ENCODE peak calls at places on chromosomes 4 and X, in five cellular contexts. L is neural progenitor cell, G is mucosa of descending colon, I is left ventricle myocardium inferior, T is heart left ventricle. E is an unnamed sample.

GRCh38 chr4:99028187-99028586 is 32.7 kb downstream of the METAP1 start:
- DNase-seq in I (no peak), G (no peak), T (no peak), L (no peak), E (no peak)

GRCh38 chr4:112284662-112285411 is 867 bp downstream of the TIFA start:
- DNase-seq in T (peak), G (peak), I (no peak), L (no peak), E (peak)

GRCh38 chr4:168854216-168854921 is 155.7 kb downstream of the CBR4 start:
- DNase-seq in I (peak), T (no peak), G (no peak), L (no peak), E (no peak)

GRCh38 chrX:91434351-91435168 is at the start of gene PABPC5:
- DNase-seq in L (peak), I (peak), T (peak), G (peak), E (peak)

GRCh38 chr4:1961038-1961437 is 47.7 kb downstream of the NELFA start:
- DNase-seq in G (no peak), I (no peak), T (no peak), L (no peak), E (no peak)

GRCh38 chrX:40151211-40152172 is 53.7 kb upstream of the BCOR start:
- DNase-seq in G (peak), L (peak), T (peak), I (no peak), E (no peak)

GRCh38 chr4:30847157-30847556 is 127.0 kb downstream of the PCDH7 start:
- DNase-seq in I (no peak), T (no peak), G (no peak), L (peak), E (no peak)

GRCh38 chr4:71830-72229 is 18.7 kb downstream of the ZNF595 start:
- DNase-seq in I (no peak), L (no peak), T (no peak), G (no peak), E (no peak)

GRCh38 chrX:10111364-10112148 is 45.2 kb upstream of the CLCN4 start:
- DNase-seq in T (no peak), L (no peak), I (peak), G (peak), E (no peak)

GRCh38 chrX:368811-369562 is 17.7 kb downstream of the PPP2R3B start:
- DNase-seq in I (peak), L (peak), G (no peak), T (no peak), E (no peak)

GRCh38 chr4:8318509-8318908 is 49.0 kb downstream of the HTRA3 start:
- DNase-seq in L (no peak), I (no peak), G (no peak), T (no peak), E (peak)

GRCh38 chr4:3689006-3689405 is 77.2 kb upstream of the ADRA2C start:
- DNase-seq in I (no peak), G (no peak), L (no peak), T (peak), E (peak)

GRCh38 chr4:165905405-165906027 is 32.5 kb downstream of the TLL1 start:
- DNase-seq in L (no peak), I (no peak), T (no peak), G (no peak), E (no peak)

GRCh38 chrX:14899607-14900006 is 26.4 kb downstream of the MOSPD2 start:
- DNase-seq in I (no peak), T (no peak), L (no peak), G (no peak), E (no peak)

GRCh38 chr4:3073158-3074077 is 920 bp downstream of the HTT-AS start:
- DNase-seq in I (peak), L (peak), G (no peak), T (peak), E (peak)

GRCh38 chr4:61528595-61528994 is 328.5 kb downstream of the ADGRL3 start:
- DNase-seq in I (no peak), T (no peak), G (no peak), L (no peak), E (no peak)

GRCh38 chrX:11209798-11210197 is 83.4 kb upstream of the AMELX start:
- DNase-seq in I (no peak), T (no peak), L (no peak), G (no peak), E (no peak)

GRCh38 chrX:39969099-39969825 is 128.5 kb downstream of the BCOR start:
- DNase-seq in L (peak), T (no peak), G (no peak), I (no peak), E (no peak)

GRCh38 chrX:56221101-56221500 is 11.1 kb upstream of the KLF8 start:
- DNase-seq in T (no peak), I (no peak), G (no peak), L (no peak), E (no peak)

GRCh38 chrX:11137543-11138139 is 26.5 kb downstream of the HCCS start:
- DNase-seq in T (no peak), I (no peak), L (peak), G (no peak), E (no peak)

GRCh38 chr4:102036619-102037376 is 246.3 kb downstream of the BANK1 start:
- DNase-seq in G (no peak), T (no peak), L (no peak), I (no peak), E (no peak)

GRCh38 chr4:95124906-95125504 is 367.2 kb downstream of the BMPR1B start:
- DNase-seq in L (peak), I (no peak), G (no peak), T (no peak), E (no peak)

GRCh38 chr4:48779998-48780866 is at the start of gene FRYL:
- DNase-seq in T (peak), L (peak), G (peak), I (peak), E (peak)
- H3K4me3 ChIP-seq in T (peak), L (peak), G (peak), I (peak), E (peak)

GRCh38 chrX:3549442-3549875 is 164.0 kb downstream of the PRKX start:
- DNase-seq in T (no peak), G (no peak), I (peak), L (peak), E (no peak)
- H3K4me3 ChIP-seq in T (no peak), G (no peak), I (peak), L (no peak), E (no peak)

DNA sequence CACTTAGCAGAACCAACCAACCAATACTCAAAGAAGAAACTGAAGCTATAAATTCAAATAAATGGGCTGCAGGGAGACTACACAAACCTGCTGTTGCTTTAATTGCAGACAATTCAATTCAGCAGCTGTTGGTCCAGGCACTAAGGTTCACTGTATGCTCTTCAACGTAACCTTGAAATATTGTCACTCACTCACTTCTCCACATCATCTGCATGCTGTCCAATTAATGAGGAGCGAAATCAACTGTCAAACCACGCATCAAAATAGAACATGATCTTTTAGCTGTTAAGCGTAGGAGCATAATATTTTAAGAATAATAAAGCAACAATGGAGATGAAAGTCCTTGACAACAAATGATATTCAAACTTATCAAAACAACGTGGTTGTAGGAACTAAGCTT is 17.0 kb downstream of the ENOX2 start:
- DNase-seq in I (no peak), T (no peak), G (no peak), L (no peak), E (no peak)
- H3K4me3 ChIP-seq in I (no peak), T (no peak), G (no peak), L (no peak), E (peak)

DNA sequence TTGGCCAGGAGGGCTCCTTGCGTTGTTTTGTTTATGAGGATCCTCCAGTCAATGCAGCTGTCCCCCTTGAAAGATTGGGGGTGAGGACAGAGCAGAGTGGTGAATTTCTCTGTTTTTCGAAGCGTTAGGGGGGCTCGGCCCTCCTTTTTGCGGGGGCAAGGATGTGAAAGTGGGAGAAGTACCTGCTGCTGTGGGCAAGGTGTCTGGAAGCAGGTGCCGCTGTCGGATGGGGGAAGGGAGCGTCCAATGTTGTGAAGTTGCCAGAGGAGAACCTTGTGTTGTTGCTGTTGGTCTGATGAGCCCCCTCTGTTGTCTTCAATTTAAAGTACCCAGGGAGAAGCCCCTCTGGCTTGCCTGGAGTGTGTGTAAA is 613 bp downstream of the GLRB start:
- DNase-seq in I (no peak), L (peak), G (no peak), T (no peak), E (no peak)
- H3K4me3 ChIP-seq in I (peak), L (peak), G (no peak), T (peak), E (peak)

DNA sequence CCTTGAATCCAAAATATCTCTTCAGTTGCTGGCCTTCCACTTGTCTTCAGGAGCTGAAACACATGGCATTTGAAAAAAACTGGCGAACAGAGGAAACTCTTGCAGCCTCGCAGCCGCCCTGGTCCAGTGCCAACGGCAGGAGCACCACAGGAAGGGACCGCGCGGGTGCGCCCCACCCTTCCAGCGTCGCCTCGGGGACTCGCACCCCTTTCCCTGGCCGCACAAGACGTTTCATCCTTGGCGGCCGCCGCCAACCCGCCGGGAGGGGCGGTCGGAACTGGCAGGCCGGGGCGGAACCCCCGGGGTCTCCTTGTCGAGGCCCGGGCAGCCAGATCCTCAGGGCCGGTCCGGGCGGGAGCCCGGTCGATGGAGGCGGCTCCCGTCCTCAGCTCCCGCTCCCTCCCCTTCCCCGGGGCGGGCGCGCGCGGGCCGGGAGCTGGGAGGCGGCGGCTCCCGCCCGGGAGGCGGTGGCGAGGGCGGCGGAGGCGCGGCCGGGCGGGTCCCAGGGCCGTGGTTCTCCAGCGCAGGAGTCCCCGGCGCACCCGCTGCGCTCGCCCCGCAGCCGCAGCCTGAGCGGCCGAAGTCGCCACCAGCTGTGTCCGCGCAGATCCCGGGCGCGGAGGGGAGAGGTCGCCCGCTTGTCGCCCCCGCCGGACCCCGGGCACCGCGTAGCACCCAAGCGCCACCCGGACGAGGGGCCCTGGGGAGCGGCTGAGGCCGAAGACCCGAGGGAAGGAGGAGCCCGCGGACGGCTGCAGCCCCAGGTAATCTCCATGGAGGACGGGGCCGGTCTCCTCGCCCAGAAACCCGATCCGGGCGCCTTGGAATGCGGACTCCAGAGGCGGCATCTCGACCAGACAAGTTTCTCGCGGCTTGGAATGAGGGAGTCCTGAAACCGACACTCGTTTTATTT is 882 bp upstream of the NDST3 start:
- DNase-seq in G (peak), T (peak), I (no peak), L (peak), E (peak)
- H3K4me3 ChIP-seq in G (no peak), T (peak), I (peak), L (peak), E (peak)

DNA sequence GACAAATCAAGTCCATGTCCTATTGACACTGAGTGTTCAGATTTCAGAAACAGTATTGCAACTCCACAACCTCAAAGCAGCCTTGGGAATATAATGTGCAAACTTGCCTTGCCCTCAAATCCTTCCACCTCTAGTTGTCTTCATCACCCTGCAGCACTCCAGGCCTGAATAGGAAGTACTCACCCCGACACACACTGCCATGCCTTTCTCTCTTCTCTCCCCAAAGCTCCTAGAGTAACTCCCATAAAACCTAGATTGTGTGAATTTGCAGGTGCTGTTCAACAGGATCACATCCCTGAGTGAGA is 19.6 kb downstream of the ACSL1 start:
- DNase-seq in I (no peak), T (no peak), G (no peak), L (no peak), E (no peak)
- H3K4me3 ChIP-seq in I (peak), T (peak), G (no peak), L (no peak), E (no peak)

E was measured in aorta.